ENCODE peak calls at places on chromosomes 11 and 22, in four cellular contexts. F is mucosa of descending colon, N is mammary epithelial cell, H is breast epithelium. V is an unnamed sample.

GRCh38 chr22:40477683-40478348 is 107.4 kb downstream of the SGSM3 start:
- DNase-seq in F (no peak), N (no peak), H (no peak), V (no peak)

GRCh38 chr11:116563028-116563712 is 209.6 kb downstream of the BUD13 start:
- DNase-seq in F (peak; percentile 2), N (no peak), H (peak; percentile 75), V (peak; percentile 69)

GRCh38 chr11:111526501-111526900 is 11.9 kb downstream of the HOATZ start:
- DNase-seq in F (no peak), N (peak; percentile 92), H (no peak), V (no peak)

GRCh38 chr11:114616516-114616915 is 20.9 kb upstream of the NXPE4 start:
- DNase-seq in F (peak; percentile 0), N (no peak), H (no peak), V (no peak)

GRCh38 chr22:46763051-46763705 is 728 bp downstream of the TBC1D22A start:
- DNase-seq in F (peak; percentile 62), N (no peak), H (no peak), V (no peak)

GRCh38 chr11:16382177-16382576 is 25.8 kb upstream of the SOX6 start:
- DNase-seq in F (no peak), N (no peak), H (no peak), V (no peak)

GRCh38 chr11:14924291-14924690 is 32.3 kb upstream of the CYP2R1 start:
- DNase-seq in F (no peak), N (no peak), H (no peak), V (no peak)

GRCh38 chr11:14258177-14258935 is 100.6 kb downstream of the RRAS2 start:
- DNase-seq in F (peak; percentile 65), N (peak; percentile 29), H (no peak), V (no peak)

GRCh38 chr11:7688238-7688826 is 15.0 kb upstream of the CYB5R2 start:
- DNase-seq in F (peak; percentile 15), N (peak; percentile 20), H (no peak), V (no peak)

GRCh38 chr11:75303544-75304224 is 47.8 kb downstream of the ARRB1 start:
- DNase-seq in F (no peak), N (no peak), H (no peak), V (no peak)

GRCh38 chr11:120121914-120122473 is 15.9 kb downstream of the TRIM29 start:
- DNase-seq in F (no peak), N (peak; percentile 95), H (peak; percentile 70), V (peak; percentile 78)

GRCh38 chr11:45451766-45452440 is 165.8 kb upstream of the SYT13 start:
- DNase-seq in F (no peak), N (no peak), H (no peak), V (no peak)

GRCh38 chr22:31378123-31378522 is 21.3 kb upstream of the DRG1 start:
- DNase-seq in F (no peak), N (no peak), H (no peak), V (no peak)

GRCh38 chr11:62538470-62539237 is 8.0 kb downstream of the AHNAK start:
- DNase-seq in F (peak; percentile 29), N (no peak), H (no peak), V (no peak)

GRCh38 chr11:62536301-62536957 is 10.2 kb downstream of the AHNAK start:
- DNase-seq in F (no peak), N (no peak), H (no peak), V (no peak)

GRCh38 chr11:62540804-62541671 is 5.6 kb downstream of the AHNAK start:
- DNase-seq in F (peak; percentile 53), N (no peak), H (no peak), V (no peak)

GRCh38 chr11:62542111-62542745 is 4.4 kb downstream of the AHNAK start:
- DNase-seq in F (peak; percentile 69), N (no peak), H (no peak), V (no peak)

DNA sequence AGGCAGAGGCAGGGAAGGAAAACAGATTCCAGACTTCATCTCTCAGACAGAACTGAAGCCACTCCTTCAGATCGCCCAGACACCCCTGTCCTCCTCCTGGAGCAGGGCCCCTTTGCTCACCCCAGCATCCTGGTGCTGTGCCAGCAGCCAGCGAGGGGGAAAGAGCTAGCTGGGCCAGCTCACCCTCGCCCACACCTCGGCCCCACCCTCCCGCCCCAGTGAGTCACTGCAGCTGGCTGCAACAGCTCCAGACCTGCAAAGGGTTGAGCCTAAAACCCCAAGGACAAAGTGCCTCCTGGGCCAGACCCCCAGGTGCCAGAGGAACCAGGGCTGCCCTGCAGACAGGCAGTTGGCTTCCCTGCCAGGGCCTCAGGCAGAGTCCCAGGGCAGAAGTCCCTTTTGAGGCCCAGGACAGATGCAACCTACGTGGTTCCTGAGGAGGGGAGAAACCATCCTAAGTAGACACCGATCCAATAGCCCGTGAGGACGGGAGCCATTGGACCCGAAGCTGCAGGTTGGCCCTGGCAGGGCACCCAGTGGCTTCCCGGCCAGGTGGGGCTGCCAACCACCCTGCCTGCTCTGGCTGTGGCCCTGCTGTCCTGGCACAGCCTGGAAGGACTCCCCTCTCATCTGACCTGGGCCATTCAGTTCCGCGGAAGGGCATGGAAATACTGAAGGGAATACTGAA is 7.2 kb downstream of the AHNAK start:
- DNase-seq in F (peak; percentile 55), N (peak; percentile 86), H (no peak), V (peak; percentile 82)
- H3K4me1 ChIP-seq in F (peaks cover 72% of the 10 kb centered on the region), N (peaks cover 54% of the 10 kb centered on the region), H (peaks cover 34% of the 10 kb centered on the region), V (peaks cover 74% of the 10 kb centered on the region)

GRCh38 chr11:769887-770641 is 7.2 kb downstream of the GATD1 start:
- DNase-seq in F (no peak), N (no peak), H (no peak), V (no peak)

GRCh38 chr11:773425-773824 is 3.9 kb downstream of the GATD1 start:
- DNase-seq in F (no peak), N (no peak), H (no peak), V (peak; percentile 58)

GRCh38 chr11:771617-772204 is 5.6 kb downstream of the GATD1 start:
- DNase-seq in F (no peak), N (no peak), H (no peak), V (no peak)

GRCh38 chr11:772429-773390 is 4.6 kb downstream of the GATD1 start:
- DNase-seq in F (no peak), N (no peak), H (peak; percentile 50), V (peak; percentile 61)

DNA sequence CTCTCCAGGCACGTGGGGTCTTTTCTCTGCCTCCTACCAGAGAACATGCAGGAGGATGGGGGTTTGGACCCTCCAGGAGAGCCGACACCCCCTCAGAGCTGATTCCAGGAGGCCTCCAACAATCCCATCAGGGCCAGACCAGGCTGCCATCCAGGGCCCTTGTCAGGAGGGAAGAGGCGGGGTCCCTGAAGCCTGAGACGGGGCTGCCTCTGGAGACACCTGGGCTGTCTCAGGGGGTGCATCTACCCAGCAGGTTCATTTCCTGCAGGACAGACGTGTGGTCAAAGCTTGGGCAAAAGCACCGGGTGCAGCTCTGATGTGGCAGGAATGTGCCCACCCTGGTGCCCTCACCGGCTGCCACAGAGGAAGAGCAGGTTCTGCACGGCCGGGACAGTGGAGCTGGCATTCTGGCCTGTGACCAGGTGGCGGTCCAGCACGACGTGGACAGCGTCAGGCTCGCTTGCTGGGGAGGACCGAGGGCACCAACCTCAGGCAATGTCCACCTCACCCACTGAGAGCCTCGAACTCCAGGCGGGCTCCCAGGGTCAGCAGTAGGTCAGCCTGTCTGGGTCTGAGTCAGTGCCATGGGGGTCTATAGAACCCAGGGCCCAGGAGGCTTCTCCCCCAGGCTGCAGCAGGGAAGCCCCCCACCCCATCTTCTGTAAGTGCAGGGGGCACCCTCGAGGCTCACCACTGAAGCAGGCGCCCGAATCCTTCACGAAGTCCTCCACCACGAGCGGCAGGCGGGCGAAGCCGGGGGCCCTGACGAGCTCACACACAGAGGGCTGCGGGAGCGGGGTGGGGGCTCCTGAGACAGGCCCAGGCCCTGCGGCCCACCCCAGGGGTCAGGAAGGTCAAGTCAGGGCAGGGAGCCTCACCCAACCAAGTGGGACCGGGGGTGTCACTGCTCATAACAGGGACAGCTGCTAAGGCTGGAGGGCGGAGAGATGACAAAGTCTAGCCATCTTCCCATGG is 6.4 kb downstream of the GATD1 start:
- DNase-seq in F (no peak), N (no peak), H (no peak), V (peak; percentile 57)
- TF ChIP-seq CTCF in F (no peak), N (no peak), H (no peak), V (no peak)

GRCh38 chr11:110242188-110242587 is 54.2 kb downstream of the RDX start:
- DNase-seq in F (no peak), N (no peak), H (no peak), V (no peak)
- H3K36me3 ChIP-seq in F (no peaks in the 10 kb centered on the region), N (peaks cover 15% of the 10 kb centered on the region), H (no peaks in the 10 kb centered on the region), V (peaks cover 33% of the 10 kb centered on the region)

GRCh38 chr11:3886985-3887384 is 31.5 kb downstream of the STIM1 start:
- DNase-seq in F (no peak), N (no peak), H (no peak), V (no peak)

GRCh38 chr11:3890806-3891205 is 35.3 kb downstream of the STIM1 start:
- DNase-seq in F (no peak), N (no peak), H (no peak), V (no peak)

GRCh38 chr11:3888210-3888609 is 32.7 kb downstream of the STIM1 start:
- DNase-seq in F (no peak), N (no peak), H (no peak), V (no peak)

GRCh38 chr11:3890014-3890413 is 34.5 kb downstream of the STIM1 start:
- DNase-seq in F (no peak), N (no peak), H (no peak), V (no peak)

DNA sequence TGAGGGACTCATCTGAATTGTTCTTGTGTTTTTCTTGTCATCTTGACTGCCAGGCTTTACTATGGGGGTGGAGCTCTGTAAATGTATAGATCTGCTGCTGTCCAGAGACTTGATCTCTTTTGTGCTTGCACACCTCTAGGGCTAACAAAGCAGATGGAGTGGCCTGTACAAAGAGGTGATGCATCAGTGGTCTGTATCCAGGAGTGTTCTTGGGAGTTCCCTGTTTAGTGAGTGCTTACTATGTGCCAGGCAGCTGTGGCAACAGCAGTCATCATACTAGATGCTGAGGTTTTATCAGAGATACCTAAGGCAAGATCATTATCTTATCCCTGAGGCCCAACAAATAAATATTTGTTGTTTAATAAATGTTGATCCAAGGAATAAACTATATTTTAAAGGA is 33.4 kb downstream of the STIM1 start:
- DNase-seq in F (no peak), N (no peak), H (no peak), V (no peak)
- H3K4me1 ChIP-seq in F (peaks cover 6% of the 10 kb centered on the region), N (peaks cover 15% of the 10 kb centered on the region), H (no peaks in the 10 kb centered on the region), V (peaks cover 4% of the 10 kb centered on the region)

V was measured in upper lobe of right lung.